ENCODE peak calls at places on chromosomes 16 and 17, in seven cellular contexts. M, C, W, Q, E, I and U are unnamed samples. For H3K4me1, the result is how much of the 10 kb centered on the place peaks cover.

GRCh38 chr17:50866950-50867855 is 1.0 kb upstream of the TOB1 start:
- DNase-seq in M (peak), C (peak), W (peak), Q (peak), E (peak), I (peak), U (peak)

GRCh38 chr17:38585056-38585804 is 20.5 kb downstream of the SRCIN1 start:
- DNase-seq in M (no peak), C (no peak), W (no peak), Q (no peak), E (no peak), I (no peak), U (no peak)

GRCh38 chr16:24208710-24209109 is 47.4 kb upstream of the CACNG3 start:
- DNase-seq in M (no peak), C (no peak), W (no peak), Q (no peak), E (no peak), I (no peak), U (no peak)

GRCh38 chr16:89171216-89172170 is at the start of gene CDH15:
- DNase-seq in M (peak), C (peak), W (peak), Q (peak), E (peak), I (peak), U (peak)

GRCh38 chr16:10447289-10447688 is 61.4 kb downstream of the ATF7IP2 start:
- DNase-seq in M (no peak), C (no peak), W (no peak), Q (no peak), E (no peak), I (no peak), U (no peak)

GRCh38 chr16:56262148-56262878 is 71.0 kb downstream of the GNAO1 start:
- DNase-seq in M (no peak), C (no peak), W (no peak), Q (no peak), E (peak), I (peak), U (no peak)

GRCh38 chr17:1083451-1084187 is 86.7 kb downstream of the TIMM22 start:
- DNase-seq in M (no peak), C (no peak), W (no peak), Q (peak), E (no peak), I (no peak), U (no peak)

GRCh38 chr17:29107933-29108805 is 65.2 kb downstream of the PIPOX start:
- DNase-seq in M (peak), C (no peak), W (no peak), Q (peak), E (no peak), I (no peak), U (no peak)

GRCh38 chr17:67434061-67434525 is 57.0 kb downstream of the PITPNC1 start:
- DNase-seq in M (no peak), C (no peak), W (no peak), Q (no peak), E (peak), I (peak), U (peak)

GRCh38 chr17:73168667-73169066 is 3.9 kb downstream of the SSTR2 start:
- DNase-seq in M (no peak), C (no peak), W (no peak), Q (no peak), E (no peak), I (no peak), U (no peak)

GRCh38 chr17:48841395-48841831 is 10.6 kb downstream of the CALCOCO2 start:
- DNase-seq in M (no peak), C (no peak), W (peak), Q (peak), E (no peak), I (peak), U (peak)

GRCh38 chr16:85475691-85476300 is 137.3 kb upstream of the GSE1 start:
- DNase-seq in M (no peak), C (no peak), W (no peak), Q (no peak), E (no peak), I (no peak), U (no peak)

GRCh38 chr16:66810391-66810790 is 9.0 kb upstream of the TERB1 start:
- DNase-seq in M (no peak), C (no peak), W (no peak), Q (no peak), E (no peak), I (no peak), U (no peak)

GRCh38 chr17:64503821-64504768 is 2.0 kb downstream of the DDX5 start:
- DNase-seq in M (no peak), C (no peak), W (peak), Q (no peak), E (no peak), I (no peak), U (no peak)

GRCh38 chr17:11852911-11853310 is 144.4 kb downstream of the ZNF18 start:
- DNase-seq in M (no peak), C (no peak), W (no peak), Q (no peak), E (no peak), I (no peak), U (no peak)

GRCh38 chr16:1193143-1193824 is 31.8 kb downstream of the TPSG1 start:
- DNase-seq in M (no peak), C (no peak), W (no peak), Q (no peak), E (no peak), I (no peak), U (no peak)

GRCh38 chr17:28841901-28842281 is 699 bp downstream of the FAM222B start:
- DNase-seq in M (no peak), C (no peak), W (no peak), Q (no peak), E (no peak), I (no peak), U (peak)

GRCh38 chr17:77440571-77440981 is 299.8 kb downstream of the SEC14L1 start:
- DNase-seq in M (no peak), C (no peak), W (no peak), Q (no peak), E (no peak), I (peak), U (no peak)

GRCh38 chr17:9645858-9646555 is 690 bp downstream of the USP43 start:
- DNase-seq in M (peak), C (peak), W (no peak), Q (no peak), E (no peak), I (no peak), U (no peak)

GRCh38 chr17:74032222-74032621 is 171.3 kb upstream of the RPL38 start:
- DNase-seq in M (no peak), C (no peak), W (no peak), Q (no peak), E (no peak), I (no peak), U (no peak)

GRCh38 chr16:4360538-4361021 is 9.5 kb upstream of the PAM16 start:
- DNase-seq in M (no peak), C (no peak), W (no peak), Q (no peak), E (no peak), I (no peak), U (no peak)

GRCh38 chr17:51371732-51372151 is 111.4 kb downstream of the UTP18 start:
- DNase-seq in M (peak), C (peak), W (peak), Q (peak), E (no peak), I (no peak), U (peak)

GRCh38 chr16:20399185-20399584 is 5.4 kb downstream of the PDILT start:
- DNase-seq in M (no peak), C (no peak), W (no peak), Q (no peak), E (no peak), I (no peak), U (no peak)

GRCh38 chr16:11253009-11253994 is 2.7 kb downstream of the SOCS1 start:
- DNase-seq in M (no peak), C (no peak), W (peak), Q (peak), E (peak), I (no peak), U (no peak)

DNA sequence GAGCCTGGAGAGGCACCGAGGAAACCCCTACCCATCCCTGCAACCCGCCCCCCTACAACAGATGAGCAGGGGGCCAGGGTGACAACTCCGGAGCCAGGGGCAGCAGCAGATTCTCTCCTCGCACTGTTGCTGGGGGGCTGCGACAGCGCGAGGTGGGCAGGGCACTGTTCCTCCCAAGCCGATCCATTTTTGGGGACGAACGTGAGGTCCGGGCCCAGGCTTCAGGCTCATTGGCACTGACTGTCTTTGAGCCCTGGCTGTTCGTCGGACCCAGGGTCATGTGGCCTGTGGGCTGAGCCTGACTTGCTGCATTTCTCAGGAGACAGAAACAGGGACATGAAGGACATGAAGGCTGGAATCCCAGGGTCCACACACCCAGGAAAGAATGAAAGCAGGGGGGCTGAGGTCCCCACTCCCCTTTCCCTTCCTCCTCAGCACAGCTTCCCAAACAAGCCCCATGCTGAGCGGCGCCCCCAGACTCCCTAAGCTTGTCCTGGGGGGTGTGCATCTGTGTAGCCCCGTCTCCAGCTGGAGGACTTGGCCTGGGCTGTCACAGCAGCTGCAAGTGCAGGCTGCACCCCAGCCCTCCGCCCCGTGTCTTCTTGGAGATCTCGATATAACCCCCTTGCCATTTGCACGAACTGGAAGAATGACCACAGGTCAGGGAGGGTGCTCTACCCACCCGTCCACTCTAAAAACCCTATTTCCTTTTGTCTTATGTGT is 18.7 kb downstream of the CEP295NL start:
- DNase-seq in M (no peak), C (no peak), W (peak), Q (no peak), E (no peak), I (no peak), U (no peak)
- H3K4me1 ChIP-seq in M (under half), C (under half), W (half or more), Q (half or more), E (under half), I (under half), U (under half)

GRCh38 chr17:81980752-81981239 is 3.4 kb downstream of the ASPSCR1 start:
- DNase-seq in M (no peak), C (no peak), W (no peak), Q (no peak), E (no peak), I (no peak), U (no peak)
- H3K4me1 ChIP-seq in M (under half), C (under half), W (under half), Q (under half), E (under half), I (under half), U (under half)

DNA sequence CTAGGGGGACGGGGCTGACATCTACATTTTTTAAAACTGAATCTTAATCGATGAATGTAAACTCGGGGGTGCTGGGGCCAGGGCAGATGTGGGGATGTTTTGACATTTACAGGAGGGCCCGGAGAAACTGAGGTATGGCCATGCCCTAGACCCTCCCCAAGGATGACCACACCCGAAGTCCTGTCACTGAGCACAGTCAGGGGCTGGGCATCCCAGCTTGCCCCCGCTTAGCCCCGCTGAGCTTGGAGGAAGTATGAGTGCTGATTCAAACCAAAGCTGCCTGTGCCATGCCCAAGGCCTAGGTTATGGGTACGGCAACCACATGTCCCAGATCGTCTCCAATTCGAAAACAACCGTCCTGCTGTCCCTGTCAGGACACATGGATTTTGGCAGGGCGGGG is 21.4 kb downstream of the ADAM11 start:
- DNase-seq in M (no peak), C (no peak), W (no peak), Q (no peak), E (no peak), I (no peak), U (no peak)
- H3K4me1 ChIP-seq in M (under half), C (under half), W (under half), Q (under half), E (under half), I (under half), U (under half)

DNA sequence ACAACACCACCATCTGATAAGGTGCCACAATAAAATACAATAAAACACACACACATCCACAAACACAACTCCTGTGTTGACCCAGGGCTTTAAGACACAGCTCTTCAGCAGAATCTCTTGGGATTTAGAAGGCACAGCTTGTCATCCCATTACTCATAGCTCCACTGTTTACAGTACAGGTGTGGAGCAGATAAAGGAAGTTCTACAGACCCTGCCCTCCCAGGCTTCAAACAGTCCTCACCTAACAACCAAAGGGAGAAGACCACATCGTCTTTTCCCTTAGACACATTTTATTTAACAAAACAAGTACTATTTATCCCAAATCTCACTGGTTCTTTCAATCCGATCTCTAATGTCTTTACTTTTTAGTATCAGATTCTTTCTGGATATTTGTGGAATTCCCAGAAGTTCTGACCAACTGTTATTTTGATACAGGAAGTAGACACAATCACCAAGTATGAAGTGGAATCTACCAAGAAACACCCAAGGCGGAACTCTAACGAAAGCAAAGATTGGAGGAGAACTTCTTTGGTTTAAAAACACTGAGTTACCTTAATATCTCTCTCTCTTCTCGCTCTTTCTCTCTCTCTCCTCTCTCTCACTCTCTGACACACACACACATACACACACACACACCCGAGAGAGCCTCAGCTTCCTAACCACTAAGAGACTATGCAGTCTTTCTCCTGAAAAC is 46.1 kb downstream of the CYTH1 start:
- DNase-seq in M (no peak), C (peak), W (no peak), Q (no peak), E (no peak), I (no peak), U (no peak)
- H3K4me1 ChIP-seq in M (under half), C (under half), W (under half), Q (under half), E (half or more), I (under half), U (half or more)

GRCh38 chr17:45298546-45299285 is 18.1 kb downstream of the MAP3K14 start:
- DNase-seq in M (no peak), C (no peak), W (peak), Q (no peak), E (no peak), I (no peak), U (no peak)
- H3K4me1 ChIP-seq in M (under half), C (under half), W (half or more), Q (under half), E (under half), I (half or more), U (half or more)

GRCh38 chr17:55704412-55704811 is 18.3 kb downstream of the TMEM100 start:
- DNase-seq in M (no peak), C (no peak), W (no peak), Q (no peak), E (no peak), I (no peak), U (no peak)

GRCh38 chr17:55706808-55707773 is 15.6 kb downstream of the TMEM100 start:
- DNase-seq in M (no peak), C (no peak), W (no peak), Q (no peak), E (no peak), I (no peak), U (no peak)

GRCh38 chr17:55708575-55708974 is 14.1 kb downstream of the TMEM100 start:
- DNase-seq in M (no peak), C (no peak), W (no peak), Q (no peak), E (no peak), I (no peak), U (no peak)

GRCh38 chr17:55709440-55709839 is 13.2 kb downstream of the TMEM100 start:
- DNase-seq in M (no peak), C (no peak), W (no peak), Q (no peak), E (no peak), I (no peak), U (no peak)

DNA sequence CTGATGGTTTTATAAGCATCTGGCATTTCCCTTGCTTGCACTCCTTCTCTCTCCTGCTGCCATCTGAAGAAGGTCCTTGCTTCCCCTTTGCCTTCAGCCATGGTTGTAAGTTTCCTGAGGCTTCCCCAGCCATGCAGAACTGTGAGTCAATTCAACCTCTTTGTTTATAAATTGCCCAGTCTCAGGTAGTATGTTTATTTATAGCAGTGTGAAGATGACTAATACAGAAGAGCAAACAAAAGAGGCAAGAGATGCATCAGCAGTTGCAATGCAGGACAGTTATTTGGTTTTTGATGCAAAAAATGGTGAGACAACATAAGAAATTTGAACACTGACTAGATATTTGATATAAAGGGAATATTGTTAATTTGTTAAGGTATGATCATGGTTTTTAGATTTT is 16.8 kb downstream of the TMEM100 start:
- DNase-seq in M (no peak), C (no peak), W (no peak), Q (no peak), E (no peak), I (no peak), U (no peak)
- H3K4me1 ChIP-seq in M (under half), C (under half), W (under half), Q (under half), E (under half), I (under half), U (under half)

GRCh38 chr17:59155439-59156177 is at the start of gene PRR11:
- DNase-seq in M (peak), C (peak), W (peak), Q (peak), E (peak), I (peak), U (peak)

GRCh38 chr17:59165933-59166342 is 10.4 kb downstream of the PRR11 start:
- DNase-seq in M (peak), C (no peak), W (peak), Q (peak), E (no peak), I (peak), U (peak)

GRCh38 chr17:59160203-59161025 is 4.9 kb downstream of the PRR11 start:
- DNase-seq in M (no peak), C (no peak), W (no peak), Q (peak), E (no peak), I (no peak), U (no peak)

DNA sequence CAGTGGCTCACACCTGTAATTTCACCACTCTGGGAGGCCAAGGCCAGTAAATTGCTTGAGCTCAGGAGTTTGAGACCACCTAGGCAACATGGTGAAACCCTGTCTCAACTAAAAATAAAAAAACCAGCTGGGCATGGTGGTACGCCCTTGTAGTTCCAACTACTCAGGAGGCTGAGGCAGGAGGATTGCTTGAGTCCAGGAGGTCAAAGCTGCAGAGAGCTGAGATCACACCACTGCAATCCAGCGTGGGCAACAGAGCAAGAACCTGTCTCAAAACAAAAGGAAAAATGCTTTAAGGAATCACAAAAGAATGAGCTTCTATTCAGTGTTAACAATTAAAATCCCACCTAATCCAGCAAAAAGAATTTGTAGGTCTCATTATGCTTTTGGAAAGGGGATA is 5.9 kb downstream of the PRR11 start:
- DNase-seq in M (no peak), C (no peak), W (no peak), Q (no peak), E (no peak), I (no peak), U (no peak)
- H3K4me1 ChIP-seq in M (under half), C (under half), W (under half), Q (under half), E (under half), I (under half), U (under half)

GRCh38 chr16:51870460-51870859 is 676.5 kb downstream of the TOX3 start:
- DNase-seq in M (no peak), C (no peak), W (no peak), Q (no peak), E (no peak), I (no peak), U (no peak)
- H3K4me1 ChIP-seq in M (under half), C (under half), W (under half), Q (under half), E (under half), I (under half), U (under half)

GRCh38 chr17:56121661-56122060 is 31.6 kb upstream of the ANKFN1 start:
- DNase-seq in M (no peak), C (no peak), W (no peak), Q (no peak), E (no peak), I (no peak), U (no peak)

GRCh38 chr17:56131431-56131830 is 21.8 kb upstream of the ANKFN1 start:
- DNase-seq in M (no peak), C (no peak), W (peak), Q (no peak), E (no peak), I (no peak), U (no peak)

GRCh38 chr17:56130030-56130429 is 23.2 kb upstream of the ANKFN1 start:
- DNase-seq in M (no peak), C (no peak), W (no peak), Q (no peak), E (no peak), I (no peak), U (no peak)

GRCh38 chr17:56125830-56126819 is 27.1 kb upstream of the ANKFN1 start:
- DNase-seq in M (peak), C (no peak), W (peak), Q (peak), E (no peak), I (no peak), U (no peak)
- H3K4me1 ChIP-seq in M (under half), C (under half), W (under half), Q (under half), E (under half), I (under half), U (under half)

GRCh38 chr17:40550608-40551007 is 14.7 kb downstream of the CCR7 start:
- DNase-seq in M (peak), C (peak), W (peak), Q (peak), E (no peak), I (no peak), U (no peak)
- H3K4me1 ChIP-seq in M (under half), C (under half), W (half or more), Q (half or more), E (under half), I (under half), U (half or more)